ENCODE peak calls at places on chromosome 20, in seven cellular contexts. R is heart right ventricle; E is CD8-positive, alpha-beta T cell; J is uterus; S is ovary; T is endodermal cell; U is fibroblast of lung. A is an unnamed sample.

GRCh38 chr20:37902504-37903313 is at the start of gene VSTM2L:
- DNase-seq in U (peak; percentile 79), J (peak; percentile 26), R (no peak), S (no peak), T (peak; percentile 72), E (no peak), A (peak; percentile 69)

GRCh38 chr20:59046862-59047261 is 4.3 kb upstream of the PRELID3B start:
- DNase-seq in T (no peak), E (no peak), J (no peak), R (no peak), U (no peak), S (no peak), A (no peak)

GRCh38 chr20:47790032-47790965 is 5.0 kb upstream of the SULF2 start:
- DNase-seq in U (peak; percentile 98), T (no peak), J (peak; percentile 38), R (no peak), E (no peak), S (no peak), A (no peak)

GRCh38 chr20:11229772-11230171 is 556.0 kb upstream of the JAG1 start:
- DNase-seq in S (peak; percentile 58), E (no peak), U (peak; percentile 98), R (peak; percentile 14), T (no peak), J (peak; percentile 39), A (no peak)

GRCh38 chr20:1422756-1423155 is 29.9 kb upstream of the FKBP1A start:
- DNase-seq in E (no peak), T (no peak), R (no peak), J (no peak), S (no peak), U (no peak), A (no peak)

GRCh38 chr20:3612795-3613560 is 50.2 kb downstream of the GFRA4 start:
- DNase-seq in U (no peak), T (no peak), J (no peak), R (no peak), E (no peak), S (no peak), A (no peak)

GRCh38 chr20:45972500-45973183 is 639 bp upstream of the ZNF335 start:
- DNase-seq in T (no peak), J (no peak), E (no peak), R (no peak), S (peak; percentile 51), U (no peak), A (peak; percentile 52)

GRCh38 chr20:58395604-58396003 is 6.6 kb downstream of the VAPB start:
- DNase-seq in T (no peak), U (no peak), S (no peak), R (no peak), E (no peak), J (no peak), A (no peak)

GRCh38 chr20:47464380-47465101 is 37.1 kb upstream of the NCOA3 start:
- DNase-seq in T (no peak), E (no peak), J (no peak), R (peak; percentile 23), U (peak; percentile 94), S (no peak), A (peak; percentile 51)

GRCh38 chr20:51335329-51335841 is 207.1 kb downstream of the NFATC2 start:
- DNase-seq in S (no peak), U (peak; percentile 100), R (no peak), E (no peak), J (no peak), T (peak; percentile 74), A (no peak)

GRCh38 chr20:4912380-4913142 is 88.7 kb downstream of the SLC23A2 start:
- DNase-seq in S (no peak), T (peak; percentile 89), E (no peak), U (no peak), J (no peak), R (no peak), A (no peak)

GRCh38 chr20:62328684-62329388 is 26.0 kb downstream of the ADRM1 start:
- DNase-seq in T (no peak), S (no peak), E (no peak), J (no peak), U (no peak), R (no peak), A (no peak)
- H3K36me3 ChIP-seq in T (peaks cover 57% of the 10 kb centered on the region), S (no peaks in the 10 kb centered on the region), E (no peaks in the 10 kb centered on the region), J (no peaks in the 10 kb centered on the region), U (peaks cover 38% of the 10 kb centered on the region), R (peaks cover 13% of the 10 kb centered on the region), A (no peaks in the 10 kb centered on the region)

GRCh38 chr20:36825374-36826104 is 50.4 kb upstream of the TLDC2 start:
- DNase-seq in E (no peak), U (no peak), T (no peak), S (no peak), J (no peak), R (no peak), A (no peak)

GRCh38 chr20:36830791-36831691 is 44.9 kb upstream of the TLDC2 start:
- DNase-seq in J (peak; percentile 68), U (peak; percentile 23), T (no peak), E (no peak), S (peak; percentile 71), R (peak; percentile 82), A (peak; percentile 79)

GRCh38 chr20:36824142-36824940 is 50.8 kb upstream of the DSN1 start:
- DNase-seq in S (no peak), U (peak; percentile 63), T (no peak), J (no peak), R (no peak), E (no peak), A (no peak)

GRCh38 chr20:36826556-36827244 is 49.2 kb upstream of the TLDC2 start:
- DNase-seq in R (no peak), J (no peak), T (no peak), E (no peak), U (no peak), S (no peak), A (no peak)

GRCh38 chr20:36827541-36828279 is 48.2 kb upstream of the TLDC2 start:
- DNase-seq in E (no peak), R (peak; percentile 64), J (no peak), S (no peak), U (no peak), T (no peak), A (peak; percentile 87)
- H3K27ac ChIP-seq in E (no peak overlapping the region), R (peak overlapping the region; percentile 43), J (no peak overlapping the region), S (no peak overlapping the region), U (no peak overlapping the region), T (no peak overlapping the region), A (peak overlapping the region; percentile 56)

GRCh38 chr20:49852522-49853055 is 40.0 kb downstream of the SLC9A8 start:
- DNase-seq in J (no peak), R (no peak), T (peak; percentile 7), S (no peak), E (no peak), U (no peak), A (no peak)
- H3K36me3 ChIP-seq in J (no peaks in the 10 kb centered on the region), R (no peaks in the 10 kb centered on the region), T (peaks cover 33% of the 10 kb centered on the region), S (no peaks in the 10 kb centered on the region), E (peaks cover 62% of the 10 kb centered on the region), U (peaks cover 8% of the 10 kb centered on the region), A (peaks cover 21% of the 10 kb centered on the region)

DNA sequence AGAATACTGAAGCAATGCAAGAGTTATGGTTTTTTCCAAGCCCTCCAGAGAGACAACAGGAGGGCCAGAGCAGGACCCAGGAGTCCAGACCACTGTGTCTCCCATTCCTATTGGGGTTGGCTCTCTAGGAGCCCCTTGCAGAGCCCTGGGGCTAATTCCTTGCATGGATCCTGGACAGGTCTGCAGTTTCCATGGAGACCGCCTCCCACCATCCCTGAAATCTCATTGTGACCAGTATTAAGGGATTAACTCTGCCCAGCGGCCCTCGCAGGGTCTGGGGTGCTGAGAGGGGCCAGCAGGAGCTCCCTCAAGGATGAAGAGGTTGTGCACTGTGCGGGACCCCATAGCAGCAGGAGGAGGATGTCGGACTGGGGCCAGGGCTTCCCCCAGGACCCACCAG is 34.8 kb downstream of the HNF4A start:
- DNase-seq in T (no peak), S (no peak), U (no peak), R (no peak), J (no peak), E (no peak), A (no peak)
- H3K27ac ChIP-seq in T (no peak overlapping the region), S (no peak overlapping the region), U (no peak overlapping the region), R (no peak overlapping the region), J (no peak overlapping the region), E (no peak overlapping the region), A (no peak overlapping the region)

GRCh38 chr20:31709939-31710338 is 12.7 kb downstream of the BCL2L1 start:
- DNase-seq in E (no peak), S (no peak), J (no peak), T (no peak), R (no peak), U (no peak), A (no peak)
- H3K36me3 ChIP-seq in E (peaks cover 24% of the 10 kb centered on the region), S (no peaks in the 10 kb centered on the region), J (no peaks in the 10 kb centered on the region), T (peaks cover 42% of the 10 kb centered on the region), R (no peaks in the 10 kb centered on the region), U (peaks cover 19% of the 10 kb centered on the region), A (no peaks in the 10 kb centered on the region)

GRCh38 chr20:49811825-49812462 is 684 bp upstream of the SLC9A8 start:
- DNase-seq in S (no peak), U (peak; percentile 64), R (no peak), E (no peak), T (peak; percentile 57), J (no peak), A (peak; percentile 46)

GRCh38 chr20:49813305-49813974 is 812 bp downstream of the SLC9A8 start:
- DNase-seq in T (no peak), R (no peak), U (no peak), E (no peak), S (no peak), J (no peak), A (no peak)

GRCh38 chr20:49809803-49810359 is 2.7 kb upstream of the SLC9A8 start:
- DNase-seq in R (no peak), T (no peak), J (no peak), S (no peak), U (no peak), E (no peak), A (no peak)

GRCh38 chr20:49812463-49813304 is at the start of gene SLC9A8:
- DNase-seq in T (peak; percentile 93), S (peak; percentile 87), J (peak; percentile 88), R (peak; percentile 87), E (peak; percentile 78), U (peak; percentile 82), A (peak; percentile 89)

GRCh38 chr20:49810491-49811190 is 2.0 kb upstream of the SLC9A8 start:
- DNase-seq in R (no peak), E (no peak), U (no peak), T (no peak), S (no peak), J (no peak), A (no peak)
- H3K27ac ChIP-seq in R (peak overlapping the region; percentile 98), E (no peak overlapping the region), U (no peak overlapping the region), T (no peak overlapping the region), S (no peak overlapping the region), J (no peak overlapping the region), A (no peak overlapping the region)